ENCODE peak calls at places on chromosome 16, in six cellular contexts. Y is IMR-90, D is psoas muscle, K is AG04449, N is left ventricle myocardium inferior, L is HFF-Myc. O is an unnamed sample.

GRCh38 chr16:89599451-89599858 is 14.0 kb upstream of the DPEP1 start:
- DNase-seq in K (no peak), D (no peak), L (no peak), N (no peak), Y (no peak), O (peak; percentile 58)

GRCh38 chr16:51657844-51658243 is 506.8 kb upstream of the SALL1 start:
- DNase-seq in N (no peak), D (no peak), Y (no peak), K (no peak), L (no peak), O (no peak)

GRCh38 chr16:48081656-48082055 is 74.1 kb downstream of the ABCC12 start:
- DNase-seq in L (peak; percentile 11), N (no peak), Y (peak; percentile 90), D (no peak), K (peak; percentile 82), O (no peak)

GRCh38 chr16:67389911-67390815 is 3.1 kb downstream of the TPPP3 start:
- DNase-seq in K (no peak), L (no peak), N (peak; percentile 46), D (peak; percentile 64), Y (no peak), O (no peak)

GRCh38 chr16:89042711-89043551 is 50.7 kb upstream of the ACSF3 start:
- DNase-seq in L (no peak), K (no peak), Y (no peak), N (no peak), D (peak; percentile 44), O (no peak)

GRCh38 chr16:2078691-2079090 is 30.9 kb downstream of the TSC2 start:
- DNase-seq in D (no peak), N (no peak), L (no peak), K (no peak), Y (no peak), O (no peak)

GRCh38 chr16:24723663-24724062 is 5.8 kb upstream of the TNRC6A start:
- DNase-seq in N (no peak), K (no peak), D (no peak), L (no peak), Y (peak; percentile 34), O (no peak)

GRCh38 chr16:81321039-81321438 is 6.3 kb downstream of the GAN start:
- DNase-seq in D (no peak), Y (no peak), L (no peak), K (no peak), N (no peak), O (no peak)

GRCh38 chr16:87851141-87851587 is 18.1 kb downstream of the SLC7A5 start:
- DNase-seq in N (no peak), Y (no peak), L (no peak), D (peak; percentile 48), K (no peak), O (no peak)

GRCh38 chr16:83068686-83069085 is 441.9 kb downstream of the CDH13 start:
- DNase-seq in K (no peak), L (peak; percentile 10), D (no peak), Y (peak; percentile 46), N (no peak), O (no peak)

GRCh38 chr16:4877298-4877685 is 30.0 kb downstream of the UBN1 start:
- DNase-seq in D (no peak), K (no peak), Y (no peak), L (no peak), N (no peak), O (no peak)

GRCh38 chr16:57528499-57529323 is 7.7 kb downstream of the CCDC102A start:
- DNase-seq in L (no peak), N (peak; percentile 16), K (no peak), Y (no peak), D (peak; percentile 26), O (no peak)

GRCh38 chr16:67528870-67529638 is 425 bp downstream of the RIPOR1 start:
- DNase-seq in N (peak; percentile 58), Y (peak; percentile 32), D (peak; percentile 81), L (no peak), K (no peak), O (no peak)

GRCh38 chr16:68299571-68300453 is 10.9 kb downstream of the SLC7A6OS start:
- DNase-seq in K (no peak), D (no peak), Y (no peak), L (no peak), N (no peak), O (no peak)

GRCh38 chr16:15032547-15033308 is 23.1 kb downstream of the NTAN1 start:
- DNase-seq in D (no peak), N (no peak), K (no peak), L (no peak), Y (peak; percentile 31), O (no peak)

GRCh38 chr16:4273858-4274291 is 1.1 kb upstream of the TFAP4 start:
- DNase-seq in D (peak; percentile 75), K (no peak), L (no peak), N (peak; percentile 60), Y (peak; percentile 22), O (peak; percentile 70)

GRCh38 chr16:23835390-23836077 is at the start of gene PRKCB:
- DNase-seq in N (peak; percentile 70), Y (peak; percentile 14), L (no peak), D (peak; percentile 81), K (no peak), O (peak; percentile 92)

GRCh38 chr16:88314991-88315542 is 67.7 kb upstream of the ZNF469 start:
- DNase-seq in D (peak; percentile 32), K (no peak), Y (no peak), L (no peak), N (no peak), O (no peak)

DNA sequence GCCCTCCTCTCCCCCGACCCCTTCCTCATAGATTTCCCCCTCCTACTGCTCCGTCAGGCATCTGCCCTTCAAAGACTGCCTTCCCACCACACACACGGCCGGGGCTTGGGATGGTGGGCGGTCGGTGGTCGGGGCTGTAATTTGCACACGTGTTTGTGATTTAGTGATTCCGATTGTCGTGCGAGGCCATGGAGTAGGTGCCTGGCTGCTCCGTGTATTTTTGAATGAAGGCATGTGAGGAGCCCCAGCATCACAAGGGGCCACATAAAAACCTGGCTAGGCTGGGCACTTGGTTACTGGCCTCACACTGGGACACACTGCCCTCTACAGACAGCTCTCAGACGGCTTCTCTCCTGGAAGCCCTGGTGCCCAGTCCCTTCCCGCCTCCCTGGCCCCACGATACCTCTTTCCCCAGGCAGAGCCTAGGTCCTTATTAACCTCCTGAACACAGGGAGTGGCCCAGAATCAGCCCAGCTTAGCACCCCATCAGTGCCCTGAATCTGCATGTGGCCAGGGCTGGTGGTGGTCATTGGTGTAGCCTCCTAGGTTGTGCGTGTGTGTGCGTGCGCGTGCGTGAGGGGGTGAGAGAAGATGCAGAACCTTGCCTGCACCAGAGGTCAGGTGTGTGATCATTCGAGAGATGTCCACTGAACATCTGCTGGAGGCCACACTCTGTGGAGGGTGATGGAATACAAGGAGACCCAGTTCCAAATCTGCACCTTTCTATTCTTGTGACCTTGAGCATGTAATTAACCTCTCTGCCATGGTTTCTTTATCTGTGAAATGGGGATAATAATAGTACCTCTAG is 1.3 kb upstream of the SOCS1 start:
- DNase-seq in N (peak; percentile 79), K (no peak), L (peak; percentile 76), D (peak; percentile 83), Y (peak; percentile 84), O (peak; percentile 79)
- TF ChIP-seq CTCF in N (peak; percentile 86), K (peak; percentile 89), L (peak; percentile 80), D (peak; percentile 71), Y (peak; percentile 88), O (peak; percentile 61)

GRCh38 chr16:76756423-76756822 is 434.6 kb upstream of the MON1B start:
- DNase-seq in L (no peak), Y (no peak), K (no peak), N (no peak), D (no peak), O (no peak)
- H3K4me3 ChIP-seq in L (no peak overlapping the region), Y (no peak overlapping the region), K (no peak overlapping the region), N (no peak overlapping the region), D (no peak overlapping the region), O (no peak overlapping the region)

GRCh38 chr16:30445408-30446202 is at the start of gene SEPHS2:
- DNase-seq in D (peak; percentile 99), L (peak; percentile 89), N (peak; percentile 99), Y (peak; percentile 97), K (peak; percentile 87), O (peak; percentile 99)
- TF ChIP-seq CTCF in D (peak; percentile 39), L (peak; percentile 38), N (peak; percentile 54), Y (peak; percentile 57), K (peak; percentile 71), O (peak; percentile 46)

DNA sequence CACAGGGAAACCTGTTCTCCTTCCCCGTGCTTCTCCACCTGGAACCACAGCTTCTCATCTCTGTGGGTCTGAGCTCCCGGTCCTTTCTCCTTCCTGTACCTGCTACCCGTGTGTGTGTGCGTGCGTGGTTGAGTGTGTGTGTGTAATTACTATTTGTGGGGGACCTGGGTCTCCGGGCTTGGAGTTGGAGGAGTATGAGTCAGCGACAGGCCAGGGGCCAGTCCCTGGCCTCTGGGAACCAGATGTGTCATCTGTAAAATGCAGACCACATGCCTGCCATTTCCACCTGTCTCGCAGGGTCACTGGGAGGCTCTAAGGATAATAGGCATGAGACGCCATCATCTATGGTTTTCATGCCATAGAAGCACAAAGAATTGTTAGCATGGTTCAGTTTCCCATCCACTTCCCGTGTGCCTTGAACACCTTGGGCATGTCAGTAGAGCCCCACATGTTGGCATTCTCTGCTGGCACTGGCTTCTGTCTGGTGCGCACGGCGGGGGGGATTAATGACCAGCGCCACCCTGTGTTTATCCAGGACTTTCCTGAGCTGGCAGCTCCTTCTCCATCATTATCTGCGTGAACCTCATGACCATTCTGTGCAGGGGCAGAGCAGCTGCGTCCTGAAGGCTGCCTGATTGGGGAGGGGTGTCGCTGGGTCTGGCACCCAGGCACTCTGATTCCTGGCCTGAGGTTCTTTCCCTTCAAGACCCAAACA is 1.5 kb downstream of the ZNF205 start:
- DNase-seq in N (no peak), K (no peak), D (no peak), Y (peak; percentile 56), L (no peak), O (no peak)
- H3K4me3 ChIP-seq in N (peak overlapping the region; percentile 92), K (peak overlapping the region; percentile 95), D (peak overlapping the region; percentile 71), Y (peak overlapping the region; percentile 88), L (peak overlapping the region; percentile 97), O (no peak overlapping the region)

GRCh38 chr16:50323335-50324011 is 45.3 kb downstream of the BRD7 start:
- DNase-seq in N (no peak), K (no peak), L (peak; percentile 21), Y (peak; percentile 56), D (no peak), O (no peak)
- TF ChIP-seq CTCF in N (no peak), K (no peak), L (peak; percentile 10), Y (peak; percentile 46), D (no peak), O (peak; percentile 20)

GRCh38 chr16:70746040-70746707 is 54.8 kb downstream of the VAC14 start:
- DNase-seq in D (peak; percentile 78), Y (peak; percentile 94), L (peak; percentile 55), K (peak; percentile 29), N (peak; percentile 50), O (no peak)
- H3K4me3 ChIP-seq in D (no peak overlapping the region), Y (no peak overlapping the region), L (no peak overlapping the region), K (no peak overlapping the region), N (no peak overlapping the region), O (no peak overlapping the region)

GRCh38 chr16:19266774-19267173 is 18.8 kb upstream of the CLEC19A start:
- DNase-seq in D (no peak), L (no peak), N (no peak), K (no peak), Y (no peak), O (no peak)
- TF ChIP-seq CTCF in D (no peak), L (no peak), N (no peak), K (no peak), Y (no peak), O (no peak)

O was measured in GM12865.